ENCODE peak calls at places on chromosomes 16 and 17, in seven cellular contexts. B is cardiac fibroblast, P is coronary artery, L is IMR-90, J is astrocyte of the spinal cord, C is A549, S is lower lobe of right lung. N is an unnamed sample.

GRCh38 chr16:25143898-25144297 is 32.4 kb downstream of the LCMT1 start:
- DNase-seq in C (peak), B (no peak), P (no peak), J (no peak), L (no peak), S (no peak), N (no peak)

GRCh38 chr16:21117567-21117966 is 33.1 kb downstream of the DNAH3 start:
- DNase-seq in P (no peak), S (no peak), B (no peak), J (no peak), L (no peak), C (no peak), N (no peak)

GRCh38 chr17:68184816-68185436 is 62.9 kb upstream of the AMZ2 start:
- DNase-seq in J (no peak), L (no peak), S (no peak), C (no peak), P (no peak), B (no peak), N (no peak)

GRCh38 chr17:17994271-17994670 is 21.6 kb downstream of the DRC3 start:
- DNase-seq in S (no peak), J (peak), P (no peak), B (peak), L (no peak), C (peak), N (no peak)

GRCh38 chr17:17088104-17088485 is 45.8 kb downstream of the MPRIP start:
- DNase-seq in C (no peak), L (no peak), B (no peak), P (no peak), J (no peak), S (no peak), N (peak)

GRCh38 chr17:64507418-64507766 is 615 bp downstream of the CEP95 start:
- DNase-seq in S (no peak), C (peak), P (no peak), L (peak), B (peak), J (peak), N (no peak)

GRCh38 chr17:45782889-45783592 is 1.1 kb upstream of the CRHR1 start:
- DNase-seq in S (no peak), J (no peak), L (no peak), C (peak), B (no peak), P (no peak), N (no peak)

GRCh38 chr17:46868689-46869187 is 17.4 kb downstream of the WNT9B start:
- DNase-seq in C (no peak), J (peak), B (no peak), P (no peak), L (peak), S (no peak), N (peak)

GRCh38 chr17:3922765-3923164 is 6.5 kb upstream of the P2RX1 start:
- DNase-seq in J (no peak), B (no peak), S (no peak), P (no peak), L (no peak), C (no peak), N (no peak)

GRCh38 chr16:58243528-58244004 is 45.7 kb upstream of the CSNK2A2 start:
- DNase-seq in L (no peak), J (no peak), S (no peak), B (no peak), C (no peak), P (no peak), N (no peak)

GRCh38 chr16:71746442-71747046 is 22.0 kb upstream of the PHLPP2 start:
- DNase-seq in S (no peak), J (peak), C (peak), P (no peak), B (peak), L (peak), N (no peak)

GRCh38 chr16:29760567-29761279 is 14.9 kb upstream of the C16orf54 start:
- DNase-seq in B (no peak), J (no peak), C (no peak), S (no peak), L (no peak), P (no peak), N (no peak)

GRCh38 chr17:9676084-9676483 is 30.8 kb downstream of the USP43 start:
- DNase-seq in S (no peak), C (no peak), P (no peak), J (no peak), B (no peak), L (no peak), N (no peak)
- TF ChIP-seq CTCF in S (peak), C (peak), P (no peak), J (peak), B (no peak), L (no peak), N (peak)

GRCh38 chr17:63434951-63435571 is 11.0 kb downstream of the CYB561 start:
- DNase-seq in L (peak), S (peak), B (peak), P (no peak), C (peak), J (peak), N (peak)
- TF ChIP-seq CTCF in L (peak), S (peak), B (no peak), P (no peak), C (peak), J (no peak), N (peak)

GRCh38 chr16:74699666-74700065 is 996 bp downstream of the MLKL start:
- DNase-seq in B (no peak), P (no peak), L (no peak), J (no peak), S (no peak), C (no peak), N (no peak)

GRCh38 chr16:74695450-74696422 is 4.9 kb downstream of the MLKL start:
- DNase-seq in L (peak), J (peak), P (peak), B (peak), S (peak), C (peak), N (no peak)

GRCh38 chr16:74698220-74698619 is 2.4 kb downstream of the MLKL start:
- DNase-seq in B (peak), S (no peak), P (no peak), J (no peak), L (peak), C (no peak), N (no peak)

GRCh38 chr16:74700206-74701040 is at the start of gene MLKL:
- DNase-seq in B (peak), P (no peak), J (no peak), C (peak), L (peak), S (peak), N (no peak)
- TF ChIP-seq CTCF in B (no peak), P (no peak), J (peak), C (no peak), L (no peak), S (no peak), N (no peak)

GRCh38 chr16:55294129-55294528 is 29.9 kb upstream of the IRX6 start:
- DNase-seq in P (no peak), C (no peak), S (no peak), J (no peak), B (no peak), L (no peak), N (no peak)
- TF ChIP-seq CTCF in P (no peak), C (no peak), S (no peak), J (no peak), B (no peak), L (no peak), N (no peak)